ENCODE peak calls at places on chromosomes 11 and 22, in seven cellular contexts. One of them, this sample, is unnamed.

GRCh38 chr22:45881524-45881875 is 95.5 kb downstream of the WNT7B start:
- DNase-seq in pancreas: no peak
- DNase-seq in dorsolateral prefrontal cortex: peak; percentile 39
- DNase-seq in astrocyte of the cerebellum: no peak
- DNase-seq in A549: no peak
- DNase-seq in BJ: no peak
- DNase-seq in esophagus squamous epithelium: no peak
- DNase-seq in this sample: no peak

GRCh38 chr11:772429-773390 is 4.6 kb downstream of the GATD1 start:
- DNase-seq in dorsolateral prefrontal cortex: peak; percentile 95
- DNase-seq in A549: no peak
- DNase-seq in esophagus squamous epithelium: no peak
- DNase-seq in pancreas: no peak
- DNase-seq in BJ: no peak
- DNase-seq in astrocyte of the cerebellum: no peak
- DNase-seq in this sample: no peak

GRCh38 chr11:61983419-61983818 is 16.0 kb upstream of the FTH1 start:
- DNase-seq in astrocyte of the cerebellum: no peak
- DNase-seq in esophagus squamous epithelium: no peak
- DNase-seq in pancreas: peak; percentile 86
- DNase-seq in dorsolateral prefrontal cortex: no peak
- DNase-seq in BJ: no peak
- DNase-seq in A549: no peak
- DNase-seq in this sample: no peak

GRCh38 chr11:115208808-115209259 is 295.4 kb downstream of the CADM1 start:
- DNase-seq in dorsolateral prefrontal cortex: no peak
- DNase-seq in pancreas: no peak
- DNase-seq in esophagus squamous epithelium: no peak
- DNase-seq in astrocyte of the cerebellum: no peak
- DNase-seq in A549: no peak
- DNase-seq in BJ: no peak
- DNase-seq in this sample: no peak

GRCh38 chr11:765025-765801 is 12.1 kb downstream of the GATD1 start:
- DNase-seq in pancreas: no peak
- DNase-seq in dorsolateral prefrontal cortex: no peak
- DNase-seq in astrocyte of the cerebellum: no peak
- DNase-seq in A549: peak; percentile 60
- DNase-seq in BJ: no peak
- DNase-seq in esophagus squamous epithelium: no peak
- DNase-seq in this sample: no peak

GRCh38 chr11:16925495-16926065 is 88.6 kb downstream of the PLEKHA7 start:
- DNase-seq in A549: peak; percentile 50
- DNase-seq in pancreas: peak; percentile 60
- DNase-seq in esophagus squamous epithelium: no peak
- DNase-seq in dorsolateral prefrontal cortex: no peak
- DNase-seq in BJ: no peak
- DNase-seq in astrocyte of the cerebellum: no peak
- DNase-seq in this sample: no peak

GRCh38 chr22:35972559-35972958 is 56.1 kb downstream of the RBFOX2 start:
- DNase-seq in pancreas: no peak
- DNase-seq in dorsolateral prefrontal cortex: no peak
- DNase-seq in BJ: no peak
- DNase-seq in esophagus squamous epithelium: no peak
- DNase-seq in astrocyte of the cerebellum: no peak
- DNase-seq in A549: no peak
- DNase-seq in this sample: no peak

GRCh38 chr11:130478204-130478701 is 29.8 kb downstream of the ADAMTS15 start:
- DNase-seq in A549: peak; percentile 71
- DNase-seq in pancreas: peak; percentile 22
- DNase-seq in esophagus squamous epithelium: no peak
- DNase-seq in dorsolateral prefrontal cortex: no peak
- DNase-seq in astrocyte of the cerebellum: peak; percentile 56
- DNase-seq in BJ: peak; percentile 82
- DNase-seq in this sample: peak; percentile 54

GRCh38 chr11:121389651-121390050 is 62.5 kb upstream of the SORL1 start:
- DNase-seq in A549: no peak
- DNase-seq in esophagus squamous epithelium: no peak
- DNase-seq in pancreas: peak; percentile 6
- DNase-seq in BJ: no peak
- DNase-seq in astrocyte of the cerebellum: peak; percentile 33
- DNase-seq in dorsolateral prefrontal cortex: peak; percentile 69
- DNase-seq in this sample: no peak

GRCh38 chr11:454801-455565 is 4.9 kb downstream of the PTDSS2 start:
- DNase-seq in dorsolateral prefrontal cortex: no peak
- DNase-seq in A549: no peak
- DNase-seq in BJ: no peak
- DNase-seq in astrocyte of the cerebellum: no peak
- DNase-seq in esophagus squamous epithelium: no peak
- DNase-seq in pancreas: no peak
- DNase-seq in this sample: no peak

GRCh38 chr11:73330569-73331093 is 22.6 kb downstream of the ARHGEF17 start:
- DNase-seq in pancreas: no peak
- DNase-seq in dorsolateral prefrontal cortex: no peak
- DNase-seq in BJ: no peak
- DNase-seq in astrocyte of the cerebellum: no peak
- DNase-seq in A549: peak; percentile 63
- DNase-seq in esophagus squamous epithelium: no peak
- DNase-seq in this sample: no peak

GRCh38 chr22:41308054-41308453 is 6.7 kb downstream of the ZC3H7B start:
- DNase-seq in pancreas: no peak
- DNase-seq in esophagus squamous epithelium: no peak
- DNase-seq in dorsolateral prefrontal cortex: no peak
- DNase-seq in BJ: no peak
- DNase-seq in astrocyte of the cerebellum: no peak
- DNase-seq in A549: no peak
- DNase-seq in this sample: no peak

GRCh38 chr11:108561535-108561991 is 32.0 kb downstream of the EXPH5 start:
- DNase-seq in esophagus squamous epithelium: no peak
- DNase-seq in A549: no peak
- DNase-seq in pancreas: no peak
- DNase-seq in astrocyte of the cerebellum: peak; percentile 29
- DNase-seq in BJ: no peak
- DNase-seq in dorsolateral prefrontal cortex: no peak
- DNase-seq in this sample: peak; percentile 17
- H3K4me3 ChIP-seq in esophagus squamous epithelium: no peak overlapping the region
- H3K4me3 ChIP-seq in A549: no peak overlapping the region
- H3K4me3 ChIP-seq in pancreas: no peak overlapping the region
- H3K4me3 ChIP-seq in astrocyte of the cerebellum: no peak overlapping the region
- H3K4me3 ChIP-seq in BJ: no peak overlapping the region
- H3K4me3 ChIP-seq in dorsolateral prefrontal cortex: no peak overlapping the region
- H3K4me3 ChIP-seq in this sample: no peak overlapping the region

DNA sequence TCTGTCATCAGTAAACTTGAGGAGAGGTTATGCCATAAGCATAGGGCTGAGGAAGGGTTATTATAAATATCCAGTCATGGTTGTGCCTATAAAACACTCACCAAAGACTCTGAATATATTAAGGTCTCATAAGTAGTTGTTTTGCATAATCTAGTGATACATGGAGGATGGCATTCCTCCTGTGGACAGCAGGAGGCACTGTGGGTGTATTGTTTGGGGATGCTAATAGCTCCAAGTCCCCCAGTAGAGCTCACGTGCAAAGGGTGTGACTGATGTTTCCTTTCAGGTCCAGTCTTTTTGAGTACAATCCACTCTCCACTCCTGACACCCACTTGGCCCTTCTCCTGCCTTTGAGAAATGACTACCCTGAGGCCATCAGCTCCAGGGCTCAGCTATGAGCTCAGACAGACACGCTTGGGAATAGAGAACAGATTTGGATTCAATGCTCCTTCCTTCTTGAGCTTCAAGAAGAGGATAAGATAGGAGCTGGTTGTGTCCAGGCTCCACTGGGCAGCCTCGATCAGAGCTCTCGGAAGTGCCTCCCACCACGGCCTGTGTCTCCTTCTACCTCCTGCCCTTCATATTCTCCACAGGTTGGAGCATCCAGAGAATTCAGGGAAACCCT is 85.2 kb upstream of the IGLL5 start:
- DNase-seq in dorsolateral prefrontal cortex: no peak
- DNase-seq in pancreas: no peak
- DNase-seq in A549: no peak
- DNase-seq in astrocyte of the cerebellum: no peak
- DNase-seq in BJ: no peak
- DNase-seq in esophagus squamous epithelium: no peak
- DNase-seq in this sample: no peak
- TF ChIP-seq CTCF in dorsolateral prefrontal cortex: no peak
- TF ChIP-seq CTCF in pancreas: no peak
- TF ChIP-seq CTCF in A549: no peak
- TF ChIP-seq CTCF in astrocyte of the cerebellum: no peak
- TF ChIP-seq CTCF in BJ: no peak
- TF ChIP-seq CTCF in esophagus squamous epithelium: no peak
- TF ChIP-seq CTCF in this sample: no peak

GRCh38 chr11:75428989-75429640 is 3.9 kb downstream of the KLHL35 start:
- DNase-seq in esophagus squamous epithelium: no peak
- DNase-seq in astrocyte of the cerebellum: no peak
- DNase-seq in pancreas: no peak
- DNase-seq in dorsolateral prefrontal cortex: no peak
- DNase-seq in BJ: no peak
- DNase-seq in A549: no peak
- DNase-seq in this sample: no peak

GRCh38 chr11:75428301-75428724 is 4.7 kb downstream of the KLHL35 start:
- DNase-seq in astrocyte of the cerebellum: peak; percentile 67
- DNase-seq in BJ: no peak
- DNase-seq in dorsolateral prefrontal cortex: peak; percentile 86
- DNase-seq in pancreas: peak; percentile 91
- DNase-seq in esophagus squamous epithelium: peak; percentile 11
- DNase-seq in A549: no peak
- DNase-seq in this sample: peak; percentile 21

GRCh38 chr11:75430692-75431532 is 2.1 kb downstream of the KLHL35 start:
- DNase-seq in BJ: no peak
- DNase-seq in astrocyte of the cerebellum: no peak
- DNase-seq in pancreas: no peak
- DNase-seq in A549: no peak
- DNase-seq in esophagus squamous epithelium: no peak
- DNase-seq in dorsolateral prefrontal cortex: no peak
- DNase-seq in this sample: no peak

GRCh38 chr11:75429902-75430691 is 2.9 kb downstream of the KLHL35 start:
- DNase-seq in pancreas: peak; percentile 63
- DNase-seq in A549: peak; percentile 57
- DNase-seq in BJ: no peak
- DNase-seq in astrocyte of the cerebellum: peak; percentile 9
- DNase-seq in esophagus squamous epithelium: no peak
- DNase-seq in dorsolateral prefrontal cortex: no peak
- DNase-seq in this sample: no peak

GRCh38 chr11:75429641-75429901 is 3.4 kb downstream of the KLHL35 start:
- DNase-seq in esophagus squamous epithelium: no peak
- DNase-seq in astrocyte of the cerebellum: no peak
- DNase-seq in BJ: no peak
- DNase-seq in dorsolateral prefrontal cortex: no peak
- DNase-seq in A549: no peak
- DNase-seq in pancreas: no peak
- DNase-seq in this sample: no peak
- H3K4me3 ChIP-seq in esophagus squamous epithelium: peak overlapping the region; percentile 67
- H3K4me3 ChIP-seq in astrocyte of the cerebellum: no peak overlapping the region
- H3K4me3 ChIP-seq in BJ: no peak overlapping the region
- H3K4me3 ChIP-seq in dorsolateral prefrontal cortex: peak overlapping the region; percentile 59
- H3K4me3 ChIP-seq in A549: peak overlapping the region; percentile 45
- H3K4me3 ChIP-seq in pancreas: no peak overlapping the region
- H3K4me3 ChIP-seq in this sample: peak overlapping the region; percentile 46

DNA sequence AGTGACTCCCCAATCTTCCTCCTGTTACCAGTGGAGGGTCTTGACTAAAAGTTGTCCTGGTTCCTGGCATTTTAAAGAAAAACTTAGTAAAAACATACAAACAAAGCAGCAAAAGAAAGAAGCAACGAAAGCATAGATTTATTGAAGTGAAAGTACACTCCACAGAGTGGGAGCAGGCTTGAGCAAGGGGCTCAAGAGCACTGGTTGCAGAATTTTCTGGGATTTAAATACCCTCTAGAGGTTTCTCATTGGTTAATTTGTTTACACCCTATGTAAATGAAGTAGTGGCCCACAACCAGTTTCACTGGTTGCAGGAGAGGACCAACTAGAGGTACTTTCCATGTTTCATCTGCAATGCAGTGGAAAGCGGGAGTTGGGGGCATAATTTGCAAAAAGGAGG is 10.7 kb downstream of the FAM111B start:
- DNase-seq in dorsolateral prefrontal cortex: no peak
- DNase-seq in A549: no peak
- DNase-seq in BJ: no peak
- DNase-seq in astrocyte of the cerebellum: no peak
- DNase-seq in esophagus squamous epithelium: no peak
- DNase-seq in pancreas: no peak
- DNase-seq in this sample: no peak
- TF ChIP-seq CTCF in dorsolateral prefrontal cortex: no peak
- TF ChIP-seq CTCF in A549: no peak
- TF ChIP-seq CTCF in BJ: no peak
- TF ChIP-seq CTCF in astrocyte of the cerebellum: no peak
- TF ChIP-seq CTCF in esophagus squamous epithelium: no peak
- TF ChIP-seq CTCF in pancreas: no peak
- TF ChIP-seq CTCF in this sample: no peak

GRCh38 chr11:47184711-47185304 is 1.4 kb downstream of the PACSIN3 start:
- DNase-seq in astrocyte of the cerebellum: no peak
- DNase-seq in A549: no peak
- DNase-seq in esophagus squamous epithelium: no peak
- DNase-seq in BJ: no peak
- DNase-seq in pancreas: peak; percentile 69
- DNase-seq in dorsolateral prefrontal cortex: peak; percentile 90
- DNase-seq in this sample: no peak
- H3K4me3 ChIP-seq in astrocyte of the cerebellum: peak overlapping the region; percentile 62
- H3K4me3 ChIP-seq in A549: peak overlapping the region; percentile 72
- H3K4me3 ChIP-seq in esophagus squamous epithelium: peak overlapping the region; percentile 78
- H3K4me3 ChIP-seq in BJ: peak overlapping the region; percentile 78
- H3K4me3 ChIP-seq in pancreas: no peak overlapping the region
- H3K4me3 ChIP-seq in dorsolateral prefrontal cortex: peak overlapping the region; percentile 70
- H3K4me3 ChIP-seq in this sample: peak overlapping the region; percentile 71

GRCh38 chr11:94140154-94140655 is 11.6 kb downstream of the PANX1 start:
- DNase-seq in dorsolateral prefrontal cortex: no peak
- DNase-seq in esophagus squamous epithelium: no peak
- DNase-seq in pancreas: no peak
- DNase-seq in astrocyte of the cerebellum: no peak
- DNase-seq in A549: no peak
- DNase-seq in BJ: no peak
- DNase-seq in this sample: no peak
- TF ChIP-seq CTCF in dorsolateral prefrontal cortex: no peak
- TF ChIP-seq CTCF in esophagus squamous epithelium: no peak
- TF ChIP-seq CTCF in pancreas: no peak
- TF ChIP-seq CTCF in astrocyte of the cerebellum: no peak
- TF ChIP-seq CTCF in A549: no peak
- TF ChIP-seq CTCF in BJ: no peak
- TF ChIP-seq CTCF in this sample: no peak

GRCh38 chr11:33263549-33263948 is 6.4 kb downstream of the HIPK3 start:
- DNase-seq in dorsolateral prefrontal cortex: no peak
- DNase-seq in A549: no peak
- DNase-seq in astrocyte of the cerebellum: no peak
- DNase-seq in BJ: no peak
- DNase-seq in pancreas: no peak
- DNase-seq in esophagus squamous epithelium: no peak
- DNase-seq in this sample: no peak
- H3K4me3 ChIP-seq in dorsolateral prefrontal cortex: no peak overlapping the region
- H3K4me3 ChIP-seq in A549: no peak overlapping the region
- H3K4me3 ChIP-seq in astrocyte of the cerebellum: no peak overlapping the region
- H3K4me3 ChIP-seq in BJ: no peak overlapping the region
- H3K4me3 ChIP-seq in pancreas: no peak overlapping the region
- H3K4me3 ChIP-seq in esophagus squamous epithelium: peak overlapping the region; percentile 40
- H3K4me3 ChIP-seq in this sample: no peak overlapping the region

GRCh38 chr11:78188012-78188808 is at the start of gene KCTD21:
- DNase-seq in A549: peak; percentile 97
- DNase-seq in dorsolateral prefrontal cortex: peak; percentile 96
- DNase-seq in BJ: peak; percentile 82
- DNase-seq in astrocyte of the cerebellum: peak; percentile 90
- DNase-seq in esophagus squamous epithelium: peak; percentile 82
- DNase-seq in pancreas: peak; percentile 97
- DNase-seq in this sample: peak; percentile 59
- TF ChIP-seq CTCF in A549: no peak
- TF ChIP-seq CTCF in dorsolateral prefrontal cortex: peak; percentile 9
- TF ChIP-seq CTCF in BJ: no peak
- TF ChIP-seq CTCF in astrocyte of the cerebellum: no peak
- TF ChIP-seq CTCF in esophagus squamous epithelium: no peak
- TF ChIP-seq CTCF in pancreas: no peak
- TF ChIP-seq CTCF in this sample: no peak

GRCh38 chr11:134416726-134417125 is 4.7 kb upstream of the B3GAT1 start:
- DNase-seq in esophagus squamous epithelium: no peak
- DNase-seq in pancreas: no peak
- DNase-seq in BJ: no peak
- DNase-seq in A549: no peak
- DNase-seq in astrocyte of the cerebellum: no peak
- DNase-seq in dorsolateral prefrontal cortex: no peak
- DNase-seq in this sample: no peak
- H3K4me3 ChIP-seq in esophagus squamous epithelium: no peak overlapping the region
- H3K4me3 ChIP-seq in pancreas: no peak overlapping the region
- H3K4me3 ChIP-seq in BJ: no peak overlapping the region
- H3K4me3 ChIP-seq in A549: no peak overlapping the region
- H3K4me3 ChIP-seq in astrocyte of the cerebellum: no peak overlapping the region
- H3K4me3 ChIP-seq in dorsolateral prefrontal cortex: no peak overlapping the region
- H3K4me3 ChIP-seq in this sample: no peak overlapping the region

This sample was measured in AG04449.